ENCODE peak calls at places on chromosomes 7 and 10, in seven cellular contexts. F is GM20000, N is endothelial cell of umbilical vein, W is fibroblast of mammary gland, V is mesothelial cell of epicardium, T is A549, S is HFFc6. B is an unnamed sample.

GRCh38 chr7:122803323-122803722 is 82.9 kb downstream of the CADPS2 start:
- DNase-seq in S (no peak), T (peak), F (peak), W (peak), V (no peak), N (peak), B (peak)

GRCh38 chr10:132873395-132873794 is 69.0 kb downstream of the CFAP46 start:
- DNase-seq in F (no peak), V (no peak), N (no peak), W (no peak), T (no peak), S (no peak), B (no peak)

GRCh38 chr10:69145864-69146263 is 21.9 kb downstream of the VPS26A start:
- DNase-seq in V (no peak), N (no peak), T (no peak), S (no peak), F (no peak), W (no peak), B (no peak)

GRCh38 chr7:134639061-134639460 is 7.6 kb upstream of the BPGM start:
- DNase-seq in F (no peak), N (no peak), S (no peak), V (no peak), T (no peak), W (no peak), B (no peak)

GRCh38 chr7:16630654-16631053 is 14.9 kb downstream of the ANKMY2 start:
- DNase-seq in V (no peak), T (no peak), N (no peak), W (no peak), F (no peak), S (no peak), B (no peak)

GRCh38 chr7:27109533-27110162 is 7.2 kb upstream of the HOXA2 start:
- DNase-seq in V (no peak), S (no peak), N (no peak), T (no peak), F (no peak), W (no peak), B (no peak)

GRCh38 chr7:79988642-79989041 is 146.0 kb upstream of the GNAI1 start:
- DNase-seq in N (no peak), T (no peak), S (peak), F (no peak), V (no peak), W (peak), B (no peak)

GRCh38 chr7:30907527-30908267 is 4.0 kb upstream of the AQP1 start:
- DNase-seq in F (no peak), V (no peak), W (no peak), S (no peak), N (no peak), T (no peak), B (no peak)

GRCh38 chr10:100766693-100767427 is 21.5 kb downstream of the PAX2 start:
- DNase-seq in T (peak), N (no peak), S (no peak), F (no peak), W (no peak), V (no peak), B (no peak)

GRCh38 chr10:95324436-95325268 is 33.8 kb upstream of the PDLIM1 start:
- DNase-seq in W (no peak), N (no peak), V (no peak), S (no peak), F (no peak), T (no peak), B (no peak)

GRCh38 chr10:92594194-92594593 is 1.3 kb downstream of the KIF11 start:
- DNase-seq in T (no peak), W (no peak), S (no peak), N (peak), F (no peak), V (no peak), B (peak)

GRCh38 chr10:22655312-22655973 is 58.9 kb downstream of the PIP4K2A start:
- DNase-seq in S (peak), N (no peak), F (no peak), T (peak), V (no peak), W (peak), B (no peak)

GRCh38 chr10:73859441-73860049 is 14.8 kb downstream of the CAMK2G start:
- DNase-seq in F (no peak), V (no peak), S (no peak), N (no peak), W (peak), T (no peak), B (no peak)

GRCh38 chr10:101489355-101489754 is 98.7 kb downstream of the POLL start:
- DNase-seq in W (peak), S (no peak), F (no peak), V (no peak), N (no peak), T (no peak), B (no peak)

DNA sequence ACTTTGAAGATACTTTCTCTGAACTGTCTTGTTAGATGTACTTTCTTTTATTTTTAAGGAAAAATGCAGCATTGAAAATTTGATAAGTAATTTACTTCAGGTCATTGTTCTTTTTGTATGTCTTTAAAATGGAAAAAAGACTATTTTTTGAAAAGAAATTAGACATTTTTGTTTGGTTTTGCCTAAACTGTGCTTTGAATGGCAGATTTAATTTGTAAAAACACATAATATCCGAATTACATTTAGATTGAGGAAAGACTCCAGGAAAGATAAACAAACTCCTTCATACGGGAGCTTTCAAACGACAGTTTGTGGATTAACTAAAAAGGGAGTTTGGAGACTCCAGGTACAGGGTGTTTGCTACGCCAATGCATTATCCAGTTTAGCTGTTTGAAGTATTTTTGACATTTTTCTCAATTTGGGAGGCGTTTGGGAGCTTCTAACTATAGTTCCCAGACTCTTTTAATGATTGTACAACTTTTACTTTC is 36.1 kb downstream of the CPED1 start:
- DNase-seq in V (no peak), W (no peak), N (no peak), T (no peak), F (no peak), S (no peak), B (no peak)
- TF ChIP-seq CTCF in V (no peak), W (no peak), N (no peak), T (no peak), F (no peak), S (no peak), B (no peak)

DNA sequence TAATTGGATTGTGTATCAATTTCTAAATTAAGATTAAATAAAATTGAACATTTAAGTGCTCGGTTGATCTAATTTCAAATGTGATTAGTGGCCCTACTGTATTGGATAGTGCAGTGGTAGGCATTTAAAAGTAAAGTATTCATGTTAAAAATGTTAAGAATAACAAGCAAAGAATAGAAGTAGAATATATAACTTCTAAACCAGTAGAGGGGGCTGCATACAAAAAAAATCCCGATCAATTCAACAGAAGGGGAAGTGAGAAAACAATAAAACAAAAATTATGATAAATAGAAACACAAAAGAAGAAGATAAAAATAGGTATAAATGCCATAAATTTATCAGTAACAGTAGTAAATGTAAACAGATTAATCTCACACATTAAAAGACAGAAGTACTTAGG is 24.9 kb upstream of the WDFY4 start:
- DNase-seq in T (no peak), V (no peak), W (no peak), F (no peak), N (peak), S (no peak), B (peak)
- TF ChIP-seq CTCF in T (peak), V (peak), W (peak), F (no peak), N (no peak), S (peak), B (peak)

GRCh38 chr10:14548970-14549369 is 218.2 kb upstream of the FRMD4A start:
- DNase-seq in V (no peak), T (no peak), W (no peak), F (no peak), N (no peak), S (no peak), B (no peak)

GRCh38 chr10:14547826-14548225 is 217.1 kb upstream of the FRMD4A start:
- DNase-seq in F (no peak), N (no peak), S (no peak), V (no peak), W (no peak), T (no peak), B (peak)

GRCh38 chr10:14549496-14549895 is 218.8 kb upstream of the FRMD4A start:
- DNase-seq in W (peak), V (no peak), T (no peak), S (no peak), N (no peak), F (no peak), B (no peak)

GRCh38 chr10:14550471-14550941 is 219.8 kb upstream of the FRMD4A start:
- DNase-seq in S (no peak), V (no peak), T (peak), N (no peak), W (no peak), F (no peak), B (no peak)

GRCh38 chr10:14548474-14548873 is 217.8 kb upstream of the FRMD4A start:
- DNase-seq in S (no peak), W (no peak), T (no peak), N (no peak), V (no peak), F (no peak), B (no peak)
- TF ChIP-seq CTCF in S (no peak), W (no peak), T (no peak), N (no peak), V (no peak), F (no peak), B (no peak)

GRCh38 chr10:116765549-116766162 is 23.3 kb upstream of the HSPA12A start:
- DNase-seq in W (peak), S (no peak), N (peak), T (no peak), V (no peak), F (no peak), B (no peak)
- TF ChIP-seq CTCF in W (peak), S (peak), N (peak), T (peak), V (no peak), F (no peak), B (peak)

GRCh38 chr7:100793806-100794660 is 33.3 kb downstream of the EPHB4 start:
- DNase-seq in V (no peak), W (peak), S (peak), N (peak), F (no peak), T (no peak), B (no peak)

GRCh38 chr7:100791881-100792666 is 35.2 kb downstream of the EPHB4 start:
- DNase-seq in F (no peak), V (no peak), S (no peak), N (no peak), T (no peak), W (no peak), B (no peak)

GRCh38 chr7:100786323-100786722 is 41.0 kb downstream of the EPHB4 start:
- DNase-seq in N (no peak), W (no peak), S (no peak), F (no peak), T (no peak), V (no peak), B (no peak)

GRCh38 chr7:100785878-100786277 is 41.4 kb downstream of the EPHB4 start:
- DNase-seq in S (no peak), V (no peak), F (no peak), T (no peak), N (no peak), W (no peak), B (no peak)

GRCh38 chr7:100789055-100789454 is 38.3 kb downstream of the EPHB4 start:
- DNase-seq in S (no peak), W (no peak), V (no peak), F (no peak), T (no peak), N (no peak), B (no peak)
- TF ChIP-seq CTCF in S (peak), W (no peak), V (no peak), F (no peak), T (no peak), N (no peak), B (no peak)

GRCh38 chr10:87817873-87818504 is at the start of gene ATAD1:
- DNase-seq in S (peak), T (peak), N (peak), F (peak), W (peak), V (peak), B (peak)
- TF ChIP-seq CTCF in S (peak), T (no peak), N (no peak), F (peak), W (peak), V (no peak), B (peak)

B was measured in OCI-LY7.